ENCODE peak calls at places on chromosomes 13 and 19, in eight cellular contexts. V, P, E, Q, N, L, S and H are unnamed samples.
A peak's percentile ranks its signal among the peaks of the same experiment; 100 is the strongest.

GRCh38 chr13:28048768-28049167 is 51.6 kb downstream of the FLT3 start:
- DNase-seq in V (no peak), P (no peak), E (no peak), Q (no peak), N (no peak), L (no peak), S (no peak), H (no peak)

GRCh38 chr19:50978772-50979390 is 4.8 kb downstream of the KLK7 start:
- DNase-seq in V (no peak), P (no peak), E (no peak), Q (no peak), N (no peak), L (peak; percentile 23), S (no peak), H (no peak)

GRCh38 chr19:57708641-57709354 is at the start of gene ZNF154:
- DNase-seq in V (no peak), P (peak; percentile 69), E (no peak), Q (no peak), N (peak; percentile 56), L (peak; percentile 66), S (peak; percentile 90), H (peak; percentile 64)

GRCh38 chr19:2271516-2272103 is 10.4 kb downstream of the PEAK3 start:
- DNase-seq in V (no peak), P (no peak), E (no peak), Q (no peak), N (peak; percentile 56), L (peak; percentile 74), S (peak; percentile 38), H (peak; percentile 67)

GRCh38 chr13:74135306-74136088 is 1.3 kb upstream of the KLF12 start:
- DNase-seq in V (no peak), P (peak; percentile 88), E (peak; percentile 77), Q (peak; percentile 85), N (peak; percentile 68), L (peak; percentile 45), S (peak; percentile 68), H (peak; percentile 84)

GRCh38 chr13:107413005-107413404 is 802.3 kb downstream of the LIG4 start:
- DNase-seq in V (no peak), P (no peak), E (no peak), Q (no peak), N (no peak), L (no peak), S (no peak), H (no peak)

GRCh38 chr19:7500811-7501450 is 12.1 kb upstream of the PEX11G start:
- DNase-seq in V (peak; percentile 87), P (peak; percentile 88), E (peak; percentile 84), Q (no peak), N (no peak), L (peak; percentile 79), S (peak; percentile 90), H (peak; percentile 76)

GRCh38 chr13:28239374-28239773 is 101.0 kb downstream of the PAN3 start:
- DNase-seq in V (no peak), P (no peak), E (no peak), Q (no peak), N (peak; percentile 65), L (no peak), S (no peak), H (no peak)

GRCh38 chr19:31349160-31349881 is at the start of gene TSHZ3:
- DNase-seq in V (no peak), P (peak; percentile 82), E (no peak), Q (peak; percentile 93), N (peak; percentile 93), L (peak; percentile 79), S (peak; percentile 42), H (peak; percentile 84)

GRCh38 chr13:29849731-29850212 is 645 bp downstream of the UBL3 start:
- DNase-seq in V (no peak), P (peak; percentile 74), E (peak; percentile 46), Q (peak; percentile 76), N (peak; percentile 30), L (peak; percentile 72), S (peak; percentile 58), H (peak; percentile 86)

GRCh38 chr19:30322641-30323320 is 49.4 kb upstream of the ZNF536 start:
- DNase-seq in V (no peak), P (peak; percentile 55), E (no peak), Q (no peak), N (no peak), L (no peak), S (no peak), H (no peak)

GRCh38 chr19:50717026-50717723 is 2.4 kb downstream of the SHANK1 start:
- DNase-seq in V (no peak), P (no peak), E (no peak), Q (no peak), N (no peak), L (no peak), S (peak; percentile 13), H (no peak)

GRCh38 chr13:51359352-51359751 is 19.9 kb downstream of the SERPINE3 start:
- DNase-seq in V (no peak), P (no peak), E (no peak), Q (no peak), N (no peak), L (no peak), S (no peak), H (no peak)

GRCh38 chr13:113348591-113348990 is 15.3 kb downstream of the GRTP1 start:
- DNase-seq in V (no peak), P (no peak), E (no peak), Q (peak; percentile 28), N (no peak), L (no peak), S (no peak), H (no peak)

GRCh38 chr13:27971236-27971645 is 2.1 kb upstream of the CDX2 start:
- DNase-seq in V (no peak), P (no peak), E (no peak), Q (no peak), N (no peak), L (no peak), S (no peak), H (no peak)

GRCh38 chr19:4581381-4582111 is 22.1 kb upstream of the SEMA6B start:
- DNase-seq in V (peak; percentile 63), P (no peak), E (no peak), Q (no peak), N (no peak), L (no peak), S (peak; percentile 66), H (no peak)

GRCh38 chr13:44092053-44092452 is 212.3 kb downstream of the LACC1 start:
- DNase-seq in V (no peak), P (no peak), E (no peak), Q (no peak), N (no peak), L (no peak), S (no peak), H (no peak)

GRCh38 chr19:16449330-16449961 is 22.3 kb downstream of the EPS15L1 start:
- DNase-seq in V (no peak), P (no peak), E (no peak), Q (no peak), N (no peak), L (no peak), S (no peak), H (no peak)

GRCh38 chr13:20547479-20547908 is 19.5 kb upstream of the IFT88 start:
- DNase-seq in V (no peak), P (no peak), E (no peak), Q (no peak), N (no peak), L (no peak), S (no peak), H (no peak)

GRCh38 chr13:105991622-105992254 is 543.7 kb downstream of the EFNB2 start:
- DNase-seq in V (no peak), P (no peak), E (peak; percentile 63), Q (no peak), N (peak; percentile 51), L (no peak), S (no peak), H (no peak)

GRCh38 chr13:42532561-42533335 is 41.2 kb upstream of the TNFSF11 start:
- DNase-seq in V (no peak), P (no peak), E (no peak), Q (no peak), N (no peak), L (no peak), S (no peak), H (no peak)

GRCh38 chr19:4722671-4723464 is 774 bp downstream of the DPP9 start:
- DNase-seq in V (no peak), P (no peak), E (no peak), Q (no peak), N (peak; percentile 85), L (peak; percentile 62), S (no peak), H (no peak)